ENCODE peak calls at places on chromosomes 13 and 19, in ten cellular contexts. One of them, this sample, is unnamed.

GRCh38 chr19:262125-262524 is 29.1 kb downstream of the PLPP2 start:
- ATAC-seq in activated CD4-positive, CD25-positive, alpha-beta regulatory T cell treated with anti-CD3 and anti-CD28 coated beads, Interleukin-2, amount 50 U/mL, for 24 hours: peak; percentile 64
- ATAC-seq in Panc1: no peak
- ATAC-seq in aorta: no peak
- ATAC-seq in Right ventricle myocardium inferior: no peak
- ATAC-seq in activated T-cell treated with anti-CD3 and anti-CD28 coated beads, Interleukin-2, amount 50 U/mL, for 4 hours: peak; percentile 44
- ATAC-seq in activated CD8-positive, alpha-beta memory T cell treated with anti-CD3 and anti-CD28 coated beads, Interleukin-2, amount 10 ng/mL, durations not matched to agents 7 days and 5 days: no peak
- ATAC-seq in left lung: no peak
- ATAC-seq in activated naive CD4-positive, alpha-beta T cell treated with anti-CD3 and anti-CD28 coated beads, Interleukin-2, amount 50 U/mL, for 72 hours: peak; percentile 79
- ATAC-seq in HCT116: no peak
- ATAC-seq in this sample: peak; percentile 71

GRCh38 chr19:32614916-32615315 is 33.9 kb downstream of the PDCD5 start:
- ATAC-seq in activated CD4-positive, CD25-positive, alpha-beta regulatory T cell treated with anti-CD3 and anti-CD28 coated beads, Interleukin-2, amount 50 U/mL, for 24 hours: no peak
- ATAC-seq in Panc1: no peak
- ATAC-seq in aorta: no peak
- ATAC-seq in Right ventricle myocardium inferior: no peak
- ATAC-seq in activated T-cell treated with anti-CD3 and anti-CD28 coated beads, Interleukin-2, amount 50 U/mL, for 4 hours: no peak
- ATAC-seq in activated CD8-positive, alpha-beta memory T cell treated with anti-CD3 and anti-CD28 coated beads, Interleukin-2, amount 10 ng/mL, durations not matched to agents 7 days and 5 days: no peak
- ATAC-seq in left lung: no peak
- ATAC-seq in activated naive CD4-positive, alpha-beta T cell treated with anti-CD3 and anti-CD28 coated beads, Interleukin-2, amount 50 U/mL, for 72 hours: no peak
- ATAC-seq in HCT116: no peak
- ATAC-seq in this sample: no peak

GRCh38 chr13:45490068-45490467 is 25.3 kb downstream of the COG3 start:
- ATAC-seq in activated CD4-positive, CD25-positive, alpha-beta regulatory T cell treated with anti-CD3 and anti-CD28 coated beads, Interleukin-2, amount 50 U/mL, for 24 hours: no peak
- ATAC-seq in Panc1: no peak
- ATAC-seq in aorta: no peak
- ATAC-seq in Right ventricle myocardium inferior: no peak
- ATAC-seq in activated T-cell treated with anti-CD3 and anti-CD28 coated beads, Interleukin-2, amount 50 U/mL, for 4 hours: peak; percentile 61
- ATAC-seq in activated CD8-positive, alpha-beta memory T cell treated with anti-CD3 and anti-CD28 coated beads, Interleukin-2, amount 10 ng/mL, durations not matched to agents 7 days and 5 days: peak; percentile 77
- ATAC-seq in left lung: peak; percentile 15
- ATAC-seq in activated naive CD4-positive, alpha-beta T cell treated with anti-CD3 and anti-CD28 coated beads, Interleukin-2, amount 50 U/mL, for 72 hours: no peak
- ATAC-seq in HCT116: peak; percentile 84
- ATAC-seq in this sample: no peak

GRCh38 chr19:824885-825284 is 2.8 kb upstream of the AZU1 start:
- ATAC-seq in activated CD4-positive, CD25-positive, alpha-beta regulatory T cell treated with anti-CD3 and anti-CD28 coated beads, Interleukin-2, amount 50 U/mL, for 24 hours: no peak
- ATAC-seq in Panc1: no peak
- ATAC-seq in aorta: no peak
- ATAC-seq in Right ventricle myocardium inferior: no peak
- ATAC-seq in activated T-cell treated with anti-CD3 and anti-CD28 coated beads, Interleukin-2, amount 50 U/mL, for 4 hours: no peak
- ATAC-seq in activated CD8-positive, alpha-beta memory T cell treated with anti-CD3 and anti-CD28 coated beads, Interleukin-2, amount 10 ng/mL, durations not matched to agents 7 days and 5 days: no peak
- ATAC-seq in left lung: peak; percentile 43
- ATAC-seq in activated naive CD4-positive, alpha-beta T cell treated with anti-CD3 and anti-CD28 coated beads, Interleukin-2, amount 50 U/mL, for 72 hours: no peak
- ATAC-seq in HCT116: no peak
- ATAC-seq in this sample: no peak

GRCh38 chr13:29227560-29227959 is 367.9 kb downstream of the SLC7A1 start:
- ATAC-seq in activated CD4-positive, CD25-positive, alpha-beta regulatory T cell treated with anti-CD3 and anti-CD28 coated beads, Interleukin-2, amount 50 U/mL, for 24 hours: no peak
- ATAC-seq in Panc1: no peak
- ATAC-seq in aorta: peak; percentile 62
- ATAC-seq in Right ventricle myocardium inferior: peak; percentile 56
- ATAC-seq in activated T-cell treated with anti-CD3 and anti-CD28 coated beads, Interleukin-2, amount 50 U/mL, for 4 hours: no peak
- ATAC-seq in activated CD8-positive, alpha-beta memory T cell treated with anti-CD3 and anti-CD28 coated beads, Interleukin-2, amount 10 ng/mL, durations not matched to agents 7 days and 5 days: no peak
- ATAC-seq in left lung: peak; percentile 85
- ATAC-seq in activated naive CD4-positive, alpha-beta T cell treated with anti-CD3 and anti-CD28 coated beads, Interleukin-2, amount 50 U/mL, for 72 hours: no peak
- ATAC-seq in HCT116: no peak
- ATAC-seq in this sample: no peak

GRCh38 chr19:17091758-17092333 is 16.3 kb downstream of the MYO9B start:
- ATAC-seq in activated CD4-positive, CD25-positive, alpha-beta regulatory T cell treated with anti-CD3 and anti-CD28 coated beads, Interleukin-2, amount 50 U/mL, for 24 hours: no peak
- ATAC-seq in Panc1: no peak
- ATAC-seq in aorta: peak; percentile 49
- ATAC-seq in Right ventricle myocardium inferior: no peak
- ATAC-seq in activated T-cell treated with anti-CD3 and anti-CD28 coated beads, Interleukin-2, amount 50 U/mL, for 4 hours: no peak
- ATAC-seq in activated CD8-positive, alpha-beta memory T cell treated with anti-CD3 and anti-CD28 coated beads, Interleukin-2, amount 10 ng/mL, durations not matched to agents 7 days and 5 days: peak; percentile 57
- ATAC-seq in left lung: peak; percentile 73
- ATAC-seq in activated naive CD4-positive, alpha-beta T cell treated with anti-CD3 and anti-CD28 coated beads, Interleukin-2, amount 50 U/mL, for 72 hours: no peak
- ATAC-seq in HCT116: no peak
- ATAC-seq in this sample: peak; percentile 84

GRCh38 chr13:110216403-110217041 is 90.4 kb downstream of the COL4A1 start:
- ATAC-seq in activated CD4-positive, CD25-positive, alpha-beta regulatory T cell treated with anti-CD3 and anti-CD28 coated beads, Interleukin-2, amount 50 U/mL, for 24 hours: no peak
- ATAC-seq in Panc1: no peak
- ATAC-seq in aorta: peak; percentile 72
- ATAC-seq in Right ventricle myocardium inferior: peak; percentile 66
- ATAC-seq in activated T-cell treated with anti-CD3 and anti-CD28 coated beads, Interleukin-2, amount 50 U/mL, for 4 hours: no peak
- ATAC-seq in activated CD8-positive, alpha-beta memory T cell treated with anti-CD3 and anti-CD28 coated beads, Interleukin-2, amount 10 ng/mL, durations not matched to agents 7 days and 5 days: no peak
- ATAC-seq in left lung: peak; percentile 43
- ATAC-seq in activated naive CD4-positive, alpha-beta T cell treated with anti-CD3 and anti-CD28 coated beads, Interleukin-2, amount 50 U/mL, for 72 hours: no peak
- ATAC-seq in HCT116: no peak
- ATAC-seq in this sample: no peak

GRCh38 chr13:44160549-44161278 is 212.9 kb upstream of the SERP2 start:
- ATAC-seq in activated CD4-positive, CD25-positive, alpha-beta regulatory T cell treated with anti-CD3 and anti-CD28 coated beads, Interleukin-2, amount 50 U/mL, for 24 hours: no peak
- ATAC-seq in Panc1: no peak
- ATAC-seq in aorta: peak; percentile 72
- ATAC-seq in Right ventricle myocardium inferior: peak; percentile 61
- ATAC-seq in activated T-cell treated with anti-CD3 and anti-CD28 coated beads, Interleukin-2, amount 50 U/mL, for 4 hours: no peak
- ATAC-seq in activated CD8-positive, alpha-beta memory T cell treated with anti-CD3 and anti-CD28 coated beads, Interleukin-2, amount 10 ng/mL, durations not matched to agents 7 days and 5 days: no peak
- ATAC-seq in left lung: no peak
- ATAC-seq in activated naive CD4-positive, alpha-beta T cell treated with anti-CD3 and anti-CD28 coated beads, Interleukin-2, amount 50 U/mL, for 72 hours: no peak
- ATAC-seq in HCT116: no peak
- ATAC-seq in this sample: no peak

GRCh38 chr19:33796164-33797100 is at the start of gene KCTD15:
- ATAC-seq in activated CD4-positive, CD25-positive, alpha-beta regulatory T cell treated with anti-CD3 and anti-CD28 coated beads, Interleukin-2, amount 50 U/mL, for 24 hours: peak; percentile 21
- ATAC-seq in Panc1: peak; percentile 64
- ATAC-seq in aorta: peak; percentile 45
- ATAC-seq in Right ventricle myocardium inferior: peak; percentile 15
- ATAC-seq in activated T-cell treated with anti-CD3 and anti-CD28 coated beads, Interleukin-2, amount 50 U/mL, for 4 hours: peak; percentile 46
- ATAC-seq in activated CD8-positive, alpha-beta memory T cell treated with anti-CD3 and anti-CD28 coated beads, Interleukin-2, amount 10 ng/mL, durations not matched to agents 7 days and 5 days: peak; percentile 8
- ATAC-seq in left lung: peak; percentile 33
- ATAC-seq in activated naive CD4-positive, alpha-beta T cell treated with anti-CD3 and anti-CD28 coated beads, Interleukin-2, amount 50 U/mL, for 72 hours: peak; percentile 16
- ATAC-seq in HCT116: peak; percentile 44
- ATAC-seq in this sample: no peak

GRCh38 chr19:2170219-2170618 is 6.5 kb downstream of the DOT1L start:
- ATAC-seq in activated CD4-positive, CD25-positive, alpha-beta regulatory T cell treated with anti-CD3 and anti-CD28 coated beads, Interleukin-2, amount 50 U/mL, for 24 hours: no peak
- ATAC-seq in Panc1: no peak
- ATAC-seq in aorta: no peak
- ATAC-seq in Right ventricle myocardium inferior: no peak
- ATAC-seq in activated T-cell treated with anti-CD3 and anti-CD28 coated beads, Interleukin-2, amount 50 U/mL, for 4 hours: no peak
- ATAC-seq in activated CD8-positive, alpha-beta memory T cell treated with anti-CD3 and anti-CD28 coated beads, Interleukin-2, amount 10 ng/mL, durations not matched to agents 7 days and 5 days: no peak
- ATAC-seq in left lung: no peak
- ATAC-seq in activated naive CD4-positive, alpha-beta T cell treated with anti-CD3 and anti-CD28 coated beads, Interleukin-2, amount 50 U/mL, for 72 hours: no peak
- ATAC-seq in HCT116: no peak
- ATAC-seq in this sample: no peak

GRCh38 chr19:53094749-53095575 is 8.3 kb downstream of the ZNF160 start:
- ATAC-seq in activated CD4-positive, CD25-positive, alpha-beta regulatory T cell treated with anti-CD3 and anti-CD28 coated beads, Interleukin-2, amount 50 U/mL, for 24 hours: no peak
- ATAC-seq in Panc1: no peak
- ATAC-seq in aorta: no peak
- ATAC-seq in Right ventricle myocardium inferior: no peak
- ATAC-seq in activated T-cell treated with anti-CD3 and anti-CD28 coated beads, Interleukin-2, amount 50 U/mL, for 4 hours: no peak
- ATAC-seq in activated CD8-positive, alpha-beta memory T cell treated with anti-CD3 and anti-CD28 coated beads, Interleukin-2, amount 10 ng/mL, durations not matched to agents 7 days and 5 days: no peak
- ATAC-seq in left lung: no peak
- ATAC-seq in activated naive CD4-positive, alpha-beta T cell treated with anti-CD3 and anti-CD28 coated beads, Interleukin-2, amount 50 U/mL, for 72 hours: no peak
- ATAC-seq in HCT116: no peak
- ATAC-seq in this sample: no peak

GRCh38 chr13:96850538-96850937 is 143.7 kb downstream of the OXGR1 start:
- ATAC-seq in activated CD4-positive, CD25-positive, alpha-beta regulatory T cell treated with anti-CD3 and anti-CD28 coated beads, Interleukin-2, amount 50 U/mL, for 24 hours: no peak
- ATAC-seq in Panc1: no peak
- ATAC-seq in aorta: peak; percentile 51
- ATAC-seq in Right ventricle myocardium inferior: no peak
- ATAC-seq in activated T-cell treated with anti-CD3 and anti-CD28 coated beads, Interleukin-2, amount 50 U/mL, for 4 hours: no peak
- ATAC-seq in activated CD8-positive, alpha-beta memory T cell treated with anti-CD3 and anti-CD28 coated beads, Interleukin-2, amount 10 ng/mL, durations not matched to agents 7 days and 5 days: no peak
- ATAC-seq in left lung: no peak
- ATAC-seq in activated naive CD4-positive, alpha-beta T cell treated with anti-CD3 and anti-CD28 coated beads, Interleukin-2, amount 50 U/mL, for 72 hours: no peak
- ATAC-seq in HCT116: no peak
- ATAC-seq in this sample: no peak

GRCh38 chr13:100534911-100535310 is 53.7 kb downstream of the GGACT start:
- ATAC-seq in activated CD4-positive, CD25-positive, alpha-beta regulatory T cell treated with anti-CD3 and anti-CD28 coated beads, Interleukin-2, amount 50 U/mL, for 24 hours: no peak
- ATAC-seq in Panc1: no peak
- ATAC-seq in aorta: no peak
- ATAC-seq in Right ventricle myocardium inferior: no peak
- ATAC-seq in activated T-cell treated with anti-CD3 and anti-CD28 coated beads, Interleukin-2, amount 50 U/mL, for 4 hours: no peak
- ATAC-seq in activated CD8-positive, alpha-beta memory T cell treated with anti-CD3 and anti-CD28 coated beads, Interleukin-2, amount 10 ng/mL, durations not matched to agents 7 days and 5 days: no peak
- ATAC-seq in left lung: no peak
- ATAC-seq in activated naive CD4-positive, alpha-beta T cell treated with anti-CD3 and anti-CD28 coated beads, Interleukin-2, amount 50 U/mL, for 72 hours: no peak
- ATAC-seq in HCT116: no peak
- ATAC-seq in this sample: no peak